ENCODE peak calls at places on chromosomes 3 and 15, in five cellular contexts. One of them, this sample, is unnamed.

GRCh38 chr3:9563851-9564250 is 10.2 kb upstream of the LHFPL4 start:
- DNase-seq in SK-N-SH: no peak
- DNase-seq in HepG2: no peak
- DNase-seq in GM12892: no peak
- DNase-seq in H1: no peak
- DNase-seq in this sample: no peak

GRCh38 chr3:65896321-65896720 is 142.4 kb downstream of the MAGI1 start:
- DNase-seq in SK-N-SH: no peak
- DNase-seq in GM12892: no peak
- DNase-seq in H1: no peak
- DNase-seq in HepG2: no peak
- DNase-seq in this sample: no peak

GRCh38 chr15:74438696-74439316 is 5.0 kb upstream of the SEMA7A start:
- DNase-seq in H1: peak
- DNase-seq in HepG2: peak
- DNase-seq in GM12892: no peak
- DNase-seq in SK-N-SH: peak
- DNase-seq in this sample: peak

GRCh38 chr3:86989611-86990010 is 1.3 kb downstream of the VGLL3 start:
- DNase-seq in GM12892: no peak
- DNase-seq in H1: no peak
- DNase-seq in SK-N-SH: no peak
- DNase-seq in HepG2: no peak
- DNase-seq in this sample: no peak

GRCh38 chr3:151837057-151837456 is 23.1 kb downstream of the AADAC start:
- DNase-seq in HepG2: no peak
- DNase-seq in H1: no peak
- DNase-seq in GM12892: no peak
- DNase-seq in SK-N-SH: no peak
- DNase-seq in this sample: no peak

GRCh38 chr15:28918141-28918983 is 32.6 kb downstream of the APBA2 start:
- DNase-seq in H1: peak
- DNase-seq in HepG2: peak
- DNase-seq in SK-N-SH: no peak
- DNase-seq in GM12892: no peak
- DNase-seq in this sample: no peak

GRCh38 chr3:58690490-58690889 is 23.9 kb upstream of the FAM3D start:
- DNase-seq in HepG2: no peak
- DNase-seq in GM12892: no peak
- DNase-seq in H1: no peak
- DNase-seq in SK-N-SH: no peak
- DNase-seq in this sample: no peak

GRCh38 chr15:98904466-98905048 is 103.0 kb downstream of the PGPEP1L start:
- DNase-seq in H1: no peak
- DNase-seq in GM12892: no peak
- DNase-seq in SK-N-SH: peak
- DNase-seq in HepG2: peak
- DNase-seq in this sample: peak

GRCh38 chr3:170465935-170466334 is 47.3 kb downstream of the CLDN11 start:
- DNase-seq in HepG2: no peak
- DNase-seq in H1: no peak
- DNase-seq in GM12892: no peak
- DNase-seq in SK-N-SH: no peak
- DNase-seq in this sample: no peak

GRCh38 chr15:93333826-93334225 is 244.8 kb upstream of the RGMA start:
- DNase-seq in HepG2: no peak
- DNase-seq in H1: peak
- DNase-seq in GM12892: no peak
- DNase-seq in SK-N-SH: no peak
- DNase-seq in this sample: no peak

GRCh38 chr15:90665288-90666134 is 51.6 kb upstream of the BLM start:
- DNase-seq in SK-N-SH: peak
- DNase-seq in H1: no peak
- DNase-seq in HepG2: peak
- DNase-seq in GM12892: peak
- DNase-seq in this sample: peak

GRCh38 chr3:106169351-106169750 is 300.5 kb upstream of the CBLB start:
- DNase-seq in GM12892: no peak
- DNase-seq in SK-N-SH: no peak
- DNase-seq in H1: no peak
- DNase-seq in HepG2: no peak
- DNase-seq in this sample: no peak

GRCh38 chr3:145798691-145799550 is 362.1 kb downstream of the PLOD2 start:
- DNase-seq in GM12892: no peak
- DNase-seq in HepG2: no peak
- DNase-seq in SK-N-SH: no peak
- DNase-seq in H1: peak
- DNase-seq in this sample: no peak

GRCh38 chr3:29141912-29142262 is 139.0 kb upstream of the RBMS3 start:
- DNase-seq in H1: no peak
- DNase-seq in HepG2: no peak
- DNase-seq in GM12892: no peak
- DNase-seq in SK-N-SH: no peak
- DNase-seq in this sample: no peak

GRCh38 chr15:55661431-55661830 is 73.3 kb upstream of the PYGO1 start:
- DNase-seq in H1: no peak
- DNase-seq in GM12892: no peak
- DNase-seq in HepG2: peak
- DNase-seq in SK-N-SH: no peak
- DNase-seq in this sample: no peak

GRCh38 chr3:24390169-24390821 is 104.4 kb downstream of the THRB start:
- DNase-seq in HepG2: no peak
- DNase-seq in GM12892: no peak
- DNase-seq in SK-N-SH: no peak
- DNase-seq in H1: no peak
- DNase-seq in this sample: no peak
- TF ChIP-seq POLR2AphosphoS5 in HepG2: no peak
- TF ChIP-seq POLR2AphosphoS5 in GM12892: no peak
- TF ChIP-seq POLR2AphosphoS5 in SK-N-SH: no peak
- TF ChIP-seq POLR2AphosphoS5 in H1: no peak
- TF ChIP-seq POLR2AphosphoS5 in this sample: no peak

GRCh38 chr15:66842710-66843441 is 140.8 kb downstream of the SMAD6 start:
- DNase-seq in GM12892: no peak
- DNase-seq in HepG2: peak
- DNase-seq in H1: no peak
- DNase-seq in SK-N-SH: peak
- DNase-seq in this sample: no peak
- TF ChIP-seq TAF1 in GM12892: no peak
- TF ChIP-seq TAF1 in HepG2: no peak
- TF ChIP-seq TAF1 in H1: no peak
- TF ChIP-seq TAF1 in SK-N-SH: no peak
- TF ChIP-seq TAF1 in this sample: no peak

DNA sequence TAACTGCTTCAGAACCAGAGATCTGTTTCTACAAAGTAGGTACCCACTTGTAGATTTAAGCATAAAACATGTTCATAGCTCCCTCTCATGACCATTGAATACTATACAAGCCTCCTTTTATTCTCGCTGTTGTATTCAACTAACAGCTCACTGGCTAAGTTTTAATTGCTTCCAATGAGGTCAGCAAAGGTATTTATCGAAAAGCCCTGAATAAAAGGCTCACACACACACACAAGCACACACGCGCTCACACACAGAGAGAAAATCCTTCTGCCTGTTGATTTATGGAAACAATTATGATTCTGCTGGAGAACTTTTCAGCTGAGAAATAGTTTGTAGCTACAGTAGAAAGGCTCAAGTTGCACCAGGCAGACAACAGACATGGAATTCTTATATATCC is at the start of gene FGF7:
- DNase-seq in GM12892: no peak
- DNase-seq in H1: no peak
- DNase-seq in HepG2: peak
- DNase-seq in SK-N-SH: no peak
- DNase-seq in this sample: no peak
- TF ChIP-seq POLR2AphosphoS5 in GM12892: no peak
- TF ChIP-seq POLR2AphosphoS5 in H1: no peak
- TF ChIP-seq POLR2AphosphoS5 in HepG2: no peak
- TF ChIP-seq POLR2AphosphoS5 in SK-N-SH: no peak
- TF ChIP-seq POLR2AphosphoS5 in this sample: no peak

DNA sequence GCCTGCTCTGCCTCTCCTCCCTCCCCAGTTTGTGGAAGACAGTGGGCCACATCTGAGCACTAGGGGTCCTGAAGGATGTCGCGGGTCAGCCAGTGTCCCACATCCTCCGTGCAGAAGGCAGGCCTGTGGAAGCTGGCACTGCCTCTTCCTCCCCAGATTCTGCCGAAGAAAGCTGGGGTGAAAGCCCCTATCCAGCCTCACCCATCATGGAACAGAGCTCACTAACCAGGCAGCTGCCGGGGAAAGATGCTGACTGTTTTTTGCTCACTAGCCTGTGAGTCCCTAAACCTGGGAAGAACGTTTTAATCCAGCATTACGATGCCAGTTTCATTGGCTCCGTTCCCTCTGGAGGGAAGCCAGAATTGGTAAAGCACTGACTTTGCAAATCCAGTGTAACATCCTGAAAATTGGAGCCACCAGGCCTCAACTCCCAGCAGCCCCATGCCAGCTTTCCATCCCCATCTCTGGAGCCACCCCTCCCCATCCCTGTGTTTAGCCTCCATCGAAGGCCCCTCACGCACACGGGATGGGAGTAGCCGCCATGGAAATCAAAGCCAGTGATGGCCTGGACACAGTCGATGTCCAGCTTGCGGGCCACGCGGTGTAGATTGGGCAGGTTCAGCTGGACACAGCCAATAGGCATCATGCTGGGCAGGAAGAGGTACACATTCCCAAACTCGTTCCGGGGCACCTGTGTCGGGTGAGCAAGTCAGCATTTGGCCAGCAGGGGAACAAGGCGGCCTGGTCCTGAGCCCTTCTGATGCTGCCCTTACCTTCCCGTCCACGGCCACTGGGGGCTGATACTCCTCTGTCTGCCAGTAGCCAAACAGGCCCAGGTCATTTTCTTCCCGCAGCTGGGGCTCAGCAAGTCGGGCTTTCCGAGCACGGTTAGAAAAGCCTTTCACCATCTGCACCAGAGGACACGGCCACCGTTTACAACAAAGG is 23.5 kb downstream of the TMEM43 start:
- DNase-seq in H1: peak
- DNase-seq in SK-N-SH: peak
- DNase-seq in GM12892: no peak
- DNase-seq in HepG2: peak
- DNase-seq in this sample: no peak
- TF ChIP-seq TAF1 in H1: peak
- TF ChIP-seq TAF1 in SK-N-SH: no peak
- TF ChIP-seq TAF1 in GM12892: no peak
- TF ChIP-seq TAF1 in HepG2: no peak
- TF ChIP-seq TAF1 in this sample: no peak

DNA sequence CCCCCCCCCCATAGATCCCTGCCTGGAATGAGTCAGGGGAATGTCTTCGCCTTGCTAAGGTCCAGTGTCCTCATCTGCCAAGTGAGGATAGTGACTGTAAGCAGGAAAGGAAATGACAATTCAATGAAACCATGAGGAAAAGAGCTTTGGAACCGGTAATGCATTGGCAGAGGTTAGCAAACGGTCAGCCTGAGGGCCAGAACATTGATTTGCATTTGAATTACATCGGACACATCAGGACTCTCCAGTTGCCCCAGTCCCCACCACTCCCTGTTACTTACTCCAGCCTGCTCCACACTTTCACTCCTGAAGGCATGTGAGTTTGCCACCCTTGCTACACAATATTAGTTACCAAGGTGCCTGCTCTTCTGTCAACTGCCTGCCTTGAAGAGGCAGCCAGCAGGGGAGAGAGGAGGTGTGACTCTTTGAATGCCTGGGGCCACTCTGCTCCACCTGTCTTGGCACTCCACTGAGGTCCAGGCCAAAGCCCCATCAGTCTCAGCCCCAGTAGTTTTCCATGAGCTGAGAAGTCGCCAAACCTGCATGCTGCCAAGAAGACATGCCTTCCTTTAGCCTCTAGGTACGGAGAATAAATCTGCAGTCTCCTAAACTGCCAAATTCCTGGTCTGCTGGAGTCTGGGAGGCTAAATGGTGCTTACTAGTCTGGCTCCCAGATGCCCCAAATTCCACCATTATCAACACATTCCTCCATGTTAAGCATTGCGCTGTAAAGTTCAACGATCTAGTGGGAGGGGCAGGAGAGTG is 191.7 kb upstream of the TLE3 start:
- DNase-seq in SK-N-SH: no peak
- DNase-seq in GM12892: no peak
- DNase-seq in HepG2: no peak
- DNase-seq in H1: no peak
- DNase-seq in this sample: no peak
- TF ChIP-seq POLR2AphosphoS5 in SK-N-SH: no peak
- TF ChIP-seq POLR2AphosphoS5 in GM12892: no peak
- TF ChIP-seq POLR2AphosphoS5 in HepG2: no peak
- TF ChIP-seq POLR2AphosphoS5 in H1: no peak
- TF ChIP-seq POLR2AphosphoS5 in this sample: no peak

DNA sequence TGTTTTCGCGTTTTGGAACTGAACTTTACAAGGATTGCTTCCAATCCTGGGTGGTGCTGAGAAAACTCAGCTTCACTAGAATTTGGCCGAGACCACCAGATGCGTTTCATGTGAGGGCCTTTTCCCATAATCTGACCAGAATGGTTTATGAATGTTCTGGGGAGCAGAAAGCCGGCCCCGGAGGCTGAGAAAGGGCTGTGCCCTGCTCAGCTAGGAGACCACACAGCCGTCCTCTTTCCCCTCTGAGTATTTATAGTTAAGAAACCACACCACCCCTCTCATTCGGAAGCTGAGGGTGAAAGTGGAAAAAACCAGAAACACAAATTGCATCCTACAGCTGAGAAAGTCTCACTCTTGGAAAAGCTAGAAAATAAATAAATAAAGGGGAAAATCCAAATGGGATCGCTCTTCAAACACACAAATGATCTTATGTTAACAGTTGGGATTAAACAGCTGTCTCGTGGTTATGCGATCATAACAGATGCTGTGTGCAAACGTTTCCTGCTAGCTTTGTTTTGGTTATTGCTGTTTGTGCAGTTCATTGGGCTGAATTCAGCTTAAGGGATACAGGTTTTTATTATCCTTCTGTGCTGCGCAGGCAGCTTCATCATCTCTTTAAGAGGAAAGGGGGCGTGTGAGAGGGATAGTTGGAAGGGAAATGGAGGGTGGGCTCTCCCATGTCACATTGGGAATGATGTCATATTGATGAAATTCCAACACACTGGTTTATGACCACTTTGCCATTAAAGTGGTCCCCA is 1026.2 kb upstream of the NR2F2 start:
- DNase-seq in SK-N-SH: no peak
- DNase-seq in GM12892: no peak
- DNase-seq in H1: no peak
- DNase-seq in HepG2: no peak
- DNase-seq in this sample: no peak
- TF ChIP-seq TAF1 in SK-N-SH: no peak
- TF ChIP-seq TAF1 in GM12892: no peak
- TF ChIP-seq TAF1 in H1: no peak
- TF ChIP-seq TAF1 in HepG2: no peak
- TF ChIP-seq TAF1 in this sample: no peak